ENCODE peak calls at places on chromosomes 7 and 10, in four cellular contexts. W is tibial nerve, G is right lobe of liver, O is H9. C is an unnamed sample.

GRCh38 chr10:70655316-70655715 is 17.0 kb upstream of the ADAMTS14 start:
- DNase-seq in W (no peak), O (peak; percentile 8), G (no peak), C (no peak)

GRCh38 chr10:96271017-96271815 is at the start of gene BLNK:
- DNase-seq in G (peak; percentile 81), O (no peak), W (peak; percentile 19), C (peak; percentile 53)

GRCh38 chr10:25294032-25294926 is 119.5 kb downstream of the GPR158 start:
- DNase-seq in G (no peak), W (no peak), O (no peak), C (no peak)

GRCh38 chr10:97640868-97641811 is 669 bp downstream of the PI4K2A start:
- DNase-seq in G (peak; percentile 50), O (peak; percentile 56), W (no peak), C (peak; percentile 51)

GRCh38 chr10:26464632-26465280 is 26.6 kb downstream of the APBB1IP start:
- DNase-seq in W (no peak), O (no peak), G (no peak), C (no peak)

GRCh38 chr10:114520453-114520852 is 116.2 kb upstream of the AFAP1L2 start:
- DNase-seq in O (no peak), G (no peak), W (no peak), C (no peak)

GRCh38 chr7:128266891-128267839 is 26.1 kb downstream of the LEP start:
- DNase-seq in W (peak; percentile 26), G (peak; percentile 38), O (peak; percentile 85), C (no peak)

GRCh38 chr7:17939111-17939669 is 1.1 kb downstream of the SNX13 start:
- DNase-seq in W (no peak), O (no peak), G (no peak), C (no peak)

GRCh38 chr7:78099715-78100477 is 301.3 kb downstream of the PHTF2 start:
- DNase-seq in O (no peak), W (no peak), G (no peak), C (no peak)

GRCh38 chr7:117682681-117683385 is 190.4 kb downstream of the CTTNBP2 start:
- DNase-seq in W (no peak), O (no peak), G (no peak), C (no peak)

GRCh38 chr10:101560293-101561067 is 27.6 kb downstream of the POLL start:
- DNase-seq in G (no peak), W (no peak), O (peak; percentile 25), C (peak; percentile 42)

GRCh38 chr7:73521636-73522080 is 435 bp downstream of the BAZ1B start:
- DNase-seq in O (peak; percentile 55), W (no peak), G (no peak), C (peak; percentile 85)

GRCh38 chr10:23065549-23065948 is 29.8 kb upstream of the MSRB2 start:
- DNase-seq in W (peak; percentile 42), O (no peak), G (peak; percentile 89), C (no peak)

GRCh38 chr7:151714201-151714600 is 162.7 kb downstream of the PRKAG2 start:
- DNase-seq in G (no peak), O (no peak), W (no peak), C (no peak)

GRCh38 chr7:129607471-129608120 is 3.9 kb upstream of the NRF1 start:
- DNase-seq in W (no peak), G (no peak), O (peak; percentile 58), C (peak; percentile 62)

GRCh38 chr10:95788830-95789229 is 32.9 kb downstream of the ENTPD1 start:
- DNase-seq in O (no peak), G (no peak), W (no peak), C (no peak)

GRCh38 chr7:5630670-5631069 is 150.8 kb downstream of the RNF216 start:
- DNase-seq in G (no peak), W (no peak), O (no peak), C (no peak)

GRCh38 chr7:151309306-151309705 is 32.3 kb upstream of the NUB1 start:
- DNase-seq in W (no peak), G (peak; percentile 26), O (no peak), C (no peak)

DNA sequence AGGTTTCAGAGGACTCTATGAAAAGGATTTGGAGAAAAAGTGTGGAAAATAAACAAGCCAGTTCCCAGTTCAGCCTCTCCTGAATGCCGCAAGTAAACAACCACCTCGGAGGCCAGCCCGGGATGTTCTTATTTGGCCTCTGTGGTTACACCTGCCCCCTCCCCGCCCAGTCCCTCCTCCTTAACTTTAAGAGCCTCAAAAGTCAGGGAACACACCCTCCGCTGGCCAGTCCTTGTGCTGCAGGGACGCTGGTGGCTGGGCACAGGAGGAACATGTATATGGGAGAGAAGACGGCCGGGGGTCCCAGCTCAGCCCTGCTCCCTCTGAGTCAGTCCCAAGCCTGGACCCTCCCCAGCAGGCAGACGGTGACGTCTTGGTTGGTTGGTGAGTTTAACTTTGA is 6.1 kb downstream of the CHST3 start:
- DNase-seq in G (no peak), O (peak; percentile 83), W (peak; percentile 60), C (no peak)
- TF ChIP-seq CTCF in G (no peak), O (peak; percentile 46), W (no peak), C (no peak)

DNA sequence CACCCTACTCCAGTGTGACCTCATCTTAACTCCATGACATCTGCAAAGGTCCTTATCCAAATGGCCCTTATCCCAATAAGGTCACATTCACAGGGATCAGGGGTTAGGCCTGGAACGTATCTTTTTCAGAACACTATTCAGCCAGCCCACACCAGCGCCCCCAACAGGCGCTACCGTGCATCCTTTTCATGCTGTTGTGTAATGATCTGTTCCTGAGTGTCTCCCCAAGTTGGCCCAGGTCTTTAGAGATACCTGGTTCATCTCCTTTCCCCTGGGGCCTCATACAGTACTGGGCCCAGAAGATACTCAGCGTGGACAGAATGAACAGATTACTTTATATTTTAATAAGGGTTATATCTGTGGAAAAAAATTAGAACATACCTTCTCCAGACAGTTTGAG is 132.6 kb upstream of the ADAM12 start:
- DNase-seq in O (no peak), G (no peak), W (no peak), C (no peak)
- TF ChIP-seq CTCF in O (peak; percentile 42), G (no peak), W (no peak), C (no peak)

DNA sequence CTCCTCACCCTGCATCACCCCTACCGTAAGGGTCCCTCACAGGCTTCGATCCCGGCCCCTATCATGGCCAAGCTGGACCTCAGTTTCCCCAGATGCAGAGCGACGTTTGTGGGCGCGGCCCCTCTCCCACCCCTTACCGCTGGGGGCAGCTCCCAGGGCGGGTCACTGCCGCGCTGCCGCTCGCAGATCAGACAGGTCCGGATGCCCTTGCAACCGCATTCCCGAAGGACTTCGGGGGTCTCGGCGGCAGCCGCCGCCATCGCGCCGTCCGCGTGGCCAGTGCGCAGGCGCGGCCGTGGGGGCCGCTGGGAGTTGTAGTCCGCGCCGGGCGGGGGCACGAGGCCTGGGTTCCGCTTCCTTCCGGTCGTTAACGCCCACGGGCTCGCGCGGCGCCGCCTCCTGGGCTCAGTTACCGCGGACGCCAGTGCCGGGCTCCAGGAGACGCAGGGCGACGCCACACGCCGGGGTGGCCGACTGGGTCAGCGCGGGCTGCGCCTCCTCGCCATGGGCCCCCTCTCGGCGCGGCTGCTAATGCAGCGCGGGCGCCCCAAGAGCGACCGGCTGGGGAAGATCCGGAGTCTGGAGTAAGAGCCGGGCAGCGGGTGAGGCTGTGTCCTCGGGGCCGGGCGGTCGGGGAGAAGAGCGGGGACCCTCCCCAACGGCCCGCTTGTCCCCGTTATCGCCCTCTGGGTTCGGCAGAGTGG is at the start of the genes ALKBH4 and LRWD1:
- DNase-seq in G (peak; percentile 96), W (peak; percentile 86), O (peak; percentile 88), C (peak; percentile 100)
- TF ChIP-seq CTCF in G (no peak), W (no peak), O (peak; percentile 21), C (no peak)

DNA sequence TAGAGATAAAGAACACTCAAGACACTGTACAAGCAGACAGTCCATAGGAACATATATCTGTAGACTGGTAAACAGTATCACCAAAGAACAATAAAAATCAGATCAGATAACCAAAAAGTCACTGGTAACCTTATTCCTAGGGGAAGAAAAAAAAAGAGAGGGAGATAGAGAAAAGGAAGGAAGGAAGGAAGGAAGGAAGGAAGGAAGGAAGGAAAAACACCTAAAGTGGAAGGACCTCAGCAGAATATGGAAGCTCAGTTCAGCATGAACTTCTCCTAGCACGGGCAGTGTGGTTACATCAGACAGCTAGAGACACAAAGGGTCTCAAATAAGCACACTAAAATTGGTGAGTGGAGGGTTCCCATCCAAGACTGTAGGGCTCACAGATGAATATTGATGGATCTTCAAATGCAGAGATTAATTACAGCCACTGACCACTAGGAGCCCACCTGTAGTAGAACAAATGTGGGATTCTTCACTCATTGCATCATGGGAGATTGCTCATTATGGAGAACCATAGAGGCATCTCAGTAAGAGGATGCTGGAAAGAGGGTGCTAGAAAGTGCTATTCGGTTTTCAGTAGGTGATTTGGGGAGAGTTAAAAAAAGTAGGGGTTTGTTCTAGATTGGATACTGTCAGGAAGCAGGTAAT is 293.4 kb upstream of the C7orf33 start:
- DNase-seq in G (no peak), O (no peak), W (no peak), C (no peak)
- TF ChIP-seq CTCF in G (no peak), O (peak; percentile 46), W (no peak), C (no peak)

DNA sequence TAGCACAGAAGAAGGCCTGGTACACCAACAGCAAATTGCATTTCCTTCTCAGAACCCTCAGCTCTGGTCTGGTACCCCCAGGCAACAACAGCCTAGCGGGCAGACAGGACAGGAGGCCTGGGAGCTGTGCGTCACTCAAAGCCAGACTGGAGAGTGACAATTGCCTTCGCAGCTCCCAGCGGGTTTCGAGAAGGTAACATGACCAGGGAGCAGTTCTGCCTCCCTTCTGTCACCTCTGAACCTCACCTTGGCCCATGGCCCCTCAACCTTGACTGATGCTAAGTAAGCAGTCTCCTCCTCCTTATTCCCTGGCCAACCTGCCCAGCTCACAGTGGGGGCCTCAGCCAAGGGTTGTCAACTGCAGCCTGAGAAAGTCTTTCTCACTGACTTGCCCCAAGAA is 30.9 kb upstream of the HSPA12A start:
- DNase-seq in G (no peak), O (no peak), W (no peak), C (no peak)
- TF ChIP-seq CTCF in G (no peak), O (no peak), W (no peak), C (no peak)

GRCh38 chr10:102783541-102783930 is 39.8 kb downstream of the WBP1L start:
- DNase-seq in O (no peak), W (no peak), G (no peak), C (no peak)
- TF ChIP-seq CTCF in O (no peak), W (no peak), G (no peak), C (no peak)

GRCh38 chr7:91424372-91424771 is 160.1 kb downstream of the FZD1 start:
- DNase-seq in W (no peak), G (no peak), O (peak; percentile 58), C (no peak)
- TF ChIP-seq CTCF in W (no peak), G (no peak), O (peak; percentile 51), C (no peak)

DNA sequence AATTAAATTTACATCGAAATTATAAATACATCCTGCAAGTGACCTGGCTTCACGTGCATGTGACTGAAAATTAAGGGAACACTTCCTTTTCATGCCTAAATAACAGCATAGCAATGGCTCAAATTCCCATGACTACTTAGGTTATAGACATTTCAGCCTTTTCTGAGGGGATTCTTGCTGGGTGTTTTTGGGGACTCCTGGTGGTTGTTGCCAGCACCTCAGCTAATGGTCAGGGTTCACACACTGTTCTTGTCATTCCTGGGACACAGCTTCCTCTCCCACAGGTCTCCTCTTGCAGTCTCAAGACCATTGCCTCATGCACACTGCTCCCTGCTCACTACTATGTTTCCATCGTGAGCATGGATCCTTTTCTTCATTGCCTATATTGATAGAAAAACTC is 148.9 kb upstream of the GLI3 start:
- DNase-seq in O (no peak), G (no peak), W (no peak), C (no peak)
- TF ChIP-seq CTCF in O (peak; percentile 59), G (no peak), W (no peak), C (no peak)

C was measured in GM13976.